ENCODE peak calls at places on chromosomes 1 and 21, in five cellular contexts. L is stomach, O is neural progenitor cell, Q is caudate nucleus, K is astrocyte. R is an unnamed sample.

GRCh38 chr1:147611587-147611986 is 58.7 kb downstream of the ACP6 start:
- DNase-seq in L (no peak), O (peak), Q (no peak), K (no peak), R (no peak)

GRCh38 chr1:179743679-179744400 is 749 bp downstream of the FAM163A start:
- DNase-seq in L (no peak), O (peak), Q (no peak), K (no peak), R (no peak)

GRCh38 chr1:54054438-54054749 is 986 bp downstream of the TCEANC2 start:
- DNase-seq in L (no peak), O (no peak), Q (no peak), K (no peak), R (no peak)

GRCh38 chr1:245704765-245705164 is 550.0 kb downstream of the KIF26B start:
- DNase-seq in L (no peak), O (no peak), Q (no peak), K (peak), R (no peak)

GRCh38 chr1:36924282-36924791 is 110.0 kb downstream of the GRIK3 start:
- DNase-seq in L (peak), O (peak), Q (no peak), K (no peak), R (no peak)

GRCh38 chr21:37687001-37687400 is 229.3 kb downstream of the KCNJ6 start:
- DNase-seq in L (no peak), O (no peak), Q (no peak), K (no peak), R (no peak)

GRCh38 chr1:153957744-153958110 is 685 bp downstream of the CRTC2 start:
- DNase-seq in L (no peak), O (no peak), Q (no peak), K (peak), R (no peak)

GRCh38 chr1:201740086-201740541 is 88.8 kb upstream of the IPO9 start:
- DNase-seq in L (no peak), O (peak), Q (no peak), K (no peak), R (no peak)

GRCh38 chr21:14737922-14738321 is 191.8 kb upstream of the SAMSN1 start:
- DNase-seq in L (peak), O (peak), Q (no peak), K (no peak), R (no peak)

GRCh38 chr1:235980976-235981375 is 83.9 kb downstream of the NID1 start:
- DNase-seq in L (no peak), O (no peak), Q (no peak), K (no peak), R (no peak)

GRCh38 chr1:39852876-39853275 is 30.4 kb downstream of the TRIT1 start:
- DNase-seq in L (no peak), O (no peak), Q (no peak), K (no peak), R (no peak)

GRCh38 chr21:25670726-25671125 is 31.7 kb downstream of the JAM2 start:
- DNase-seq in L (no peak), O (no peak), Q (no peak), K (peak), R (no peak)

GRCh38 chr1:200139661-200140250 is 112.2 kb downstream of the NR5A2 start:
- DNase-seq in L (no peak), O (peak), Q (no peak), K (peak), R (no peak)

GRCh38 chr21:41366522-41367151 is 4.8 kb downstream of the MX2 start:
- DNase-seq in L (peak), O (no peak), Q (no peak), K (peak), R (peak)

GRCh38 chr1:182724215-182724614 is 39.8 kb upstream of the RGS8 start:
- DNase-seq in L (no peak), O (no peak), Q (no peak), K (no peak), R (no peak)

GRCh38 chr1:170562644-170563338 is 30.8 kb downstream of the GORAB start:
- DNase-seq in L (no peak), O (no peak), Q (no peak), K (peak), R (peak)

GRCh38 chr1:226778657-226779058 is 39.6 kb upstream of the ITPKB start:
- DNase-seq in L (peak), O (no peak), Q (no peak), K (peak), R (no peak)

GRCh38 chr1:192980856-192981255 is 78.3 kb downstream of the UCHL5 start:
- DNase-seq in L (no peak), O (no peak), Q (no peak), K (peak), R (no peak)
- H3K27ac ChIP-seq in L (no peak), O (no peak), Q (no peak), K (no peak), R (no peak)

DNA sequence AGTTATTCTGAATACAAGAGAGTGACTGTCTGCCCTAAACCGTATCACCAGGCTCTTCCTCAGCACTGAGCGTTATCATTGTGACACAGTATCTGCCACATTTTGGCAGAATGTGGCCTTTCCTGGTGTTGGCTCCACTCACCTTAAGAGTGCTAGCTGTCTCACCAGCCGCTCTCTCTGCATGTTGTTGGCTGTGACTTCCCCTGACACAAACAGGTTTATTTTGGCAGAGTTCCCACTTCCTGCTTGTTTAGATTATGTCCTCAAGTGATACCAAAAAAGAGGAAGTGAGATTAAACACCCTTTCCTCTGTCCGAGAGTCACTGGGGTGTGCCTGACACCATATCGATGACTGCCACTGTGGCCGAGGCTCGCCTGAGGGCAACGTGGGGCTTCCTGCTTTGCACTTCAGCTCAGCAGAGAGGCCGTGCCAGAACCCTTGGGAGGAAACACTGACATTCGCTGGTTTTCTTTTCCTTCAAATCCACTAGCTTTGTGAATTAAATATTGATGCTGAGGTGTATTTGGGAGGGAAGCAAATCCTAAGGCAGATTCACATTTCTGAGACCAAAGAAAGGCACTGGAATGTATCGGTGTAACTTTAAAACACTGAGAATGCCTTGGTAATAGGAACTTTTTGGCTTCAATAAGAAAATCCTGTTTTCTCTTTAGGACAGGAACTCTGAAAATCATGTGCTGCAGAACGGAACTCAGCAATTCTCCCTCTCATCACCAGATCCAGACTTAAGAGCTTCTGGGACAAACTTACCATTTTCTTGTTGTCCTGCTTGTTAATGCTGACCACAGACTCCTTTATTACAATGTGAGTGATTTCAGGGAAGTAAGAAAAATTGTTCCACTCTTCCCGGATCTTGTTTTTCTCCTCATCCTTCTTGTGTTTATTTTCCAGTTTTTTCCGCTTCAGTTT is 102.1 kb downstream of the JAK1 start:
- DNase-seq in L (peak), O (no peak), Q (no peak), K (no peak), R (peak)
- H3K27ac ChIP-seq in L (peak), O (no peak), Q (no peak), K (no peak), R (peak)

GRCh38 chr1:83641828-83642443 is 357.0 kb downstream of the TTLL7 start:
- DNase-seq in L (no peak), O (no peak), Q (no peak), K (no peak), R (no peak)

GRCh38 chr1:83639785-83640184 is 359.1 kb downstream of the TTLL7 start:
- DNase-seq in L (no peak), O (no peak), Q (no peak), K (no peak), R (no peak)

GRCh38 chr1:83637009-83637408 is 361.9 kb downstream of the TTLL7 start:
- DNase-seq in L (no peak), O (no peak), Q (no peak), K (no peak), R (no peak)

GRCh38 chr1:83637586-83637985 is 361.3 kb downstream of the TTLL7 start:
- DNase-seq in L (no peak), O (no peak), Q (no peak), K (no peak), R (no peak)

GRCh38 chr1:83641206-83641658 is 357.7 kb downstream of the TTLL7 start:
- DNase-seq in L (no peak), O (peak), Q (no peak), K (no peak), R (no peak)
- H3K27ac ChIP-seq in L (no peak), O (no peak), Q (no peak), K (no peak), R (peak)

GRCh38 chr1:228735871-228736586 is 750 bp downstream of the RHOU start:
- DNase-seq in L (peak), O (peak), Q (no peak), K (no peak), R (no peak)

GRCh38 chr1:228736844-228737415 is 1.7 kb downstream of the RHOU start:
- DNase-seq in L (no peak), O (peak), Q (no peak), K (no peak), R (no peak)

GRCh38 chr1:228734881-228735801 is at the start of gene RHOU:
- DNase-seq in L (peak), O (peak), Q (peak), K (peak), R (peak)

GRCh38 chr1:228732426-228732825 is 2.9 kb upstream of the RHOU start:
- DNase-seq in L (no peak), O (no peak), Q (no peak), K (no peak), R (no peak)

DNA sequence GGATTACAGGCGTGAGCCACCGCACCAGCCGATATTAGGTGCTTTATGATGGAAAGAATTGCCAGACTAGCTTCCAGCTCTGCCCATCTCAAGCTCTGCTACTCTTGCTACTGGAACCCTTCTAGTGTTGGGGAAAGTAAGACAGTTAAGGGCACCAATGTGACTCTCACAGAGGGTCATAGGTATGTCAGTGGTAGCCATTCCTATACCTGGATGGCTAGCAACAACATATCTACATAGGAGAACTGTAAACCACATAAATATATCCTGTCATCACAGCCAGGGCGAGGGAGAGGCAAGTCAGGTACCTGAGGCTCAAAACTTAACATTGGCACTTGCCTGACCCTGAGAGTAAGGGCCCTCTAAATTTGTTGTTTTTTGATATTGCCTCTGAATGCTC is 1.7 kb upstream of the RHOU start:
- DNase-seq in L (no peak), O (no peak), Q (no peak), K (no peak), R (no peak)
- H3K27ac ChIP-seq in L (no peak), O (no peak), Q (no peak), K (no peak), R (no peak)

DNA sequence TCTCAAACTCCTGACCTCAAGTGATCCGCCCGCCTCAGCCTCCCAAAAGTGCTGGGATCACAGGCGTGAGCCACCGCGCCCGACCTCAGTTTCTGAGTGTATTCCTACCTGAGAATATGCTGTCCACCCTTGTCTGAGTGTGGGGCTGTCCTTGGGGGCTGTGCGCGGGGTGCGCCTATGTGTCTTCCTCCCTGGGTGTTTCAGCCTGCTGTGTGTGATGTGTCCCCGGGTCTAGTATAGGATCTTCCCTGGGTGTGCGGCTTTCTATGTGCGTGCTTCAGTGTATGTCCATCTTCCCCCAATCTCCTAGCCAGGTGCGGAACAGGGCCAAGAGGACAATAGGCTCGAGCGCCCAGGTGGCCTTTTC is 8.3 kb upstream of the ID3 start:
- DNase-seq in L (no peak), O (no peak), Q (no peak), K (no peak), R (no peak)
- H3K27ac ChIP-seq in L (peak), O (peak), Q (peak), K (no peak), R (peak)

DNA sequence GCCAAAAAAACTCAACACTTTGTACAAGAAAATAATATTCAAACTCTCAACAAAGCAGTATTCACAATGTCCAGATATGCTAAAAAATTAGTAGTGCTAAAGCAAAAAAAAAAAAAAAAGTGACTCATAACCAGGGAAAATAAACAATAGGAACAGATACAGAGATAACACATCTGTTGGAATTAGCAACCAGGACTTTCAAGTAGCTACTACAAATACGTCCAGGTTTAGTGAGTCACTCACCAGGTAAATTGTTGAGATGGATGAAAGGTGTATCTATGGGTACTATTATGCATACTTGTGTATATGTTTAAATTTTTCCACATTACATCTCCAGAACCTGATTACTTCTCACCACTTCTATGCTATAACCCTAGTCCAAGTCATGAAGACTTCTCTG is 144.8 kb upstream of the SLC35F3 start:
- DNase-seq in L (no peak), O (no peak), Q (no peak), K (no peak), R (no peak)
- H3K27ac ChIP-seq in L (no peak), O (no peak), Q (no peak), K (no peak), R (no peak)

DNA sequence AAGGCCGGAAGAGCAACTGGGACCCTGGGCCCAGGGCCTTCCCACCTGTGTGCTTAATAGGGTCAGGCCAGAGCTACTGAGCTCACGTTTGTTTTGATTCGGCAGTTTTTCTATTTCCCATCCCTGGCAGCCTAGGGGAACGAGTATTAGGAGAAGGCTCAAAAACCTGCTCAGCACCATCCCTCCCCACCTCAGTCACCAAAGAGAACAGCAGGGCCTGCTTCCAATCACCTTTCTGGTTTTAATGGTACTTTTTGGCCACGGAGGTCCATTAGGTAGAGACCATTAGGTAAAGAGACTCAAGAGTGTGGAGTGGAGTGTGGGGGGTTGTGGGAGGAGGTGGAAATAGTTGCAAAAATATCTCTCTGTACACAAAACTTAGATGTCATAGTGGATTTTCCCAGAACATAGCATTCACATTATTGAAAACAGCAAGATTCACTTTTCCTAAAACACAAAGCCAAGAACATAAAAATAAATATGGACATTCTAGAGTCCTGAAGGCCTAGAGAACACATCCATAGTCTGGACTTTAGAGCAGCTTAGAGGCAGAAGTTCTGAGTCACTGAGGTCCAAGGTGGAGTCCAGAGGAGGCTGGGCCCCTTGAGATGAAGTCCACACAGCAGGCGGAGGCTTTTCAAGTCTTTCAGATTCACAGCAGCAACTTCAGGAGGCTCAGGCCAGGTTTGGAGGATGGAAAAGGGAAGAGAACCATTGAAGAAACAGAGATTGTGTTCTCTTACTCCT is 19.5 kb downstream of the NUAK2 start:
- DNase-seq in L (no peak), O (no peak), Q (no peak), K (no peak), R (no peak)
- H3K27ac ChIP-seq in L (peak), O (peak), Q (no peak), K (peak), R (no peak)

DNA sequence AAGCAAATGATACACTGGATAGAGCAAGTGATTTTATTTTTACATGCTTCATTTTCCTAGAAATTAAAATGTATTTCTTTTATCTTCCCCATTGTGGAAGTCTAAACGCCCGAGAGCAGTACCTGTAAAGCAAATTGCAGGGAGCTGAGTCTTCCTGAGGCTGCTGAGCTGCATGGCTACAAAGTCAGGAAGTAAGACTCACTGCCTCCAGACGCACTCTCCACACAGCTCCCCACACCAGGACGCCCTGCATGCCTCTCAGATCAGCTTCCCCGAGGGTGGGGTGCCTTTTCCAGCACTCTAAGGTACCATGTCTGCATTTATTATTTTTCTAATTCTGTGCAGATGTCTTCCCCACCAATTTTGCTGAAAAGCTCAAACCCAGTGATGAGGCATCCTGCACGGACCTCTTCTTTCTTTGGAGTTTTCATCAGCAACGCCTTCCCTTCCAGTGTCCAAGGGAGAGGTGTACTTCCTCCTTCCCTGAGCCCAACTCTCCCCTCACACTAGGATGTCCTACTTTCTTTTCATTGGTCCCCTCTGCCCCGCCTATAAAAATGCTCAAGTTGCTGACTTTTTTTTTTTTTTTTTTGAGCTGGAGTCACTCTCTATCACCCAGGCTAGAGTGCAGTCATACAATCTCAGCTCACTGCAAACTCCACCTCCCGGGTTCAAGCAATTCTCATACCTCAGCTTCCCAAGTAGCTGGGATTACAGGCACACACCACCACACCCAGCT is 114.7 kb downstream of the PCNX2 start:
- DNase-seq in L (no peak), O (no peak), Q (no peak), K (no peak), R (no peak)
- H3K27ac ChIP-seq in L (no peak), O (no peak), Q (no peak), K (no peak), R (no peak)

GRCh38 chr21:33479679-33480480 is at the start of gene TMEM50B:
- DNase-seq in L (peak), O (peak), Q (peak), K (peak), R (peak)
- H3K27ac ChIP-seq in L (peak), O (peak), Q (peak), K (peak), R (peak)

GRCh38 chr1:211529011-211529410 is 37.0 kb upstream of the RD3 start:
- DNase-seq in L (no peak), O (no peak), Q (no peak), K (no peak), R (no peak)

GRCh38 chr1:211527006-211527405 is 35.0 kb upstream of the RD3 start:
- DNase-seq in L (no peak), O (no peak), Q (no peak), K (no peak), R (no peak)

GRCh38 chr1:211527888-211528287 is 35.9 kb upstream of the RD3 start:
- DNase-seq in L (no peak), O (no peak), Q (no peak), K (no peak), R (no peak)

GRCh38 chr1:211531194-211532085 is 39.5 kb upstream of the RD3 start:
- DNase-seq in L (no peak), O (no peak), Q (no peak), K (no peak), R (no peak)

DNA sequence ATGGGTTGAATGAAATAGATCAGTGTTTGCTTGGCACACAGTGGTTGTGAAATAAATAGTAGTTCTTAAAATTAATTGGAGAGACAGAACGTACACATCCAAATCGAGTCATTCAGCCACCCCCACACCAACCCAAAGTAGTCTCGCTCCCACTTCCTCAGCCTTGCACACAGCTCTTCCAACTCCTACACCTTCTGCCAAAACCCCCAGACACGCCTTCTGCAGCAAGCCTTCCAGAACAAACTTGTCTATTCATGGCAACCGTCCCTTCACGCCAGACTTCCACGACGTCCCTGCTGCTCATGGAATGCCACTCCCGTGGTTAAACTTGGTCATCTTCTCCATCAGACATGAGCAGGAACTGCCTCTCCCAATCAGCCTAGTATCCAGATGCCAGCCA is 37.5 kb upstream of the RD3 start:
- DNase-seq in L (no peak), O (no peak), Q (no peak), K (peak), R (no peak)
- H3K27ac ChIP-seq in L (no peak), O (no peak), Q (peak), K (no peak), R (no peak)